ENCODE peak calls at places on chromosomes 3 and 15, in seven cellular contexts. One of them, this sample, is unnamed. For H3K4me1, the result is how much of the 10 kb centered on the place peaks cover.

GRCh38 chr15:69468241-69469121 is 15.9 kb downstream of the RPLP1 start:
- DNase-seq in lower lobe of right lung: peak
- DNase-seq in HepG2: no peak
- DNase-seq in mammary epithelial cell: peak
- DNase-seq in adipocyte: no peak
- DNase-seq in lung: peak
- DNase-seq in mesendoderm: peak
- DNase-seq in this sample: peak

GRCh38 chr15:57769266-57769665 is 62.8 kb downstream of the POLR2M start:
- DNase-seq in lower lobe of right lung: no peak
- DNase-seq in HepG2: no peak
- DNase-seq in mammary epithelial cell: no peak
- DNase-seq in adipocyte: peak
- DNase-seq in lung: no peak
- DNase-seq in mesendoderm: no peak
- DNase-seq in this sample: no peak

GRCh38 chr15:64634576-64635485 is 140.6 kb downstream of the RBPMS2 start:
- DNase-seq in lower lobe of right lung: no peak
- DNase-seq in HepG2: peak
- DNase-seq in mammary epithelial cell: no peak
- DNase-seq in adipocyte: no peak
- DNase-seq in lung: no peak
- DNase-seq in mesendoderm: peak
- DNase-seq in this sample: no peak

GRCh38 chr3:176920806-176921205 is 276.5 kb downstream of the TBL1XR1 start:
- DNase-seq in lower lobe of right lung: no peak
- DNase-seq in HepG2: peak
- DNase-seq in mammary epithelial cell: no peak
- DNase-seq in adipocyte: no peak
- DNase-seq in lung: no peak
- DNase-seq in mesendoderm: no peak
- DNase-seq in this sample: no peak

GRCh38 chr3:195895078-195895899 is 13.1 kb downstream of the TNK2 start:
- DNase-seq in lower lobe of right lung: peak
- DNase-seq in HepG2: peak
- DNase-seq in mammary epithelial cell: peak
- DNase-seq in adipocyte: peak
- DNase-seq in lung: no peak
- DNase-seq in mesendoderm: peak
- DNase-seq in this sample: peak

GRCh38 chr3:81339040-81339845 is 422.2 kb downstream of the GBE1 start:
- DNase-seq in lower lobe of right lung: no peak
- DNase-seq in HepG2: peak
- DNase-seq in mammary epithelial cell: peak
- DNase-seq in adipocyte: peak
- DNase-seq in lung: no peak
- DNase-seq in mesendoderm: peak
- DNase-seq in this sample: peak

GRCh38 chr15:100601158-100601557 is 826 bp downstream of the LINS1 start:
- DNase-seq in lower lobe of right lung: peak
- DNase-seq in HepG2: no peak
- DNase-seq in mammary epithelial cell: peak
- DNase-seq in adipocyte: peak
- DNase-seq in lung: no peak
- DNase-seq in mesendoderm: peak
- DNase-seq in this sample: peak

GRCh38 chr3:9180764-9181117 is 68.7 kb downstream of the SRGAP3 start:
- DNase-seq in lower lobe of right lung: no peak
- DNase-seq in HepG2: no peak
- DNase-seq in mammary epithelial cell: no peak
- DNase-seq in adipocyte: no peak
- DNase-seq in lung: no peak
- DNase-seq in mesendoderm: no peak
- DNase-seq in this sample: no peak

GRCh38 chr3:179672918-179673317 is 20.1 kb downstream of the USP13 start:
- DNase-seq in lower lobe of right lung: no peak
- DNase-seq in HepG2: no peak
- DNase-seq in mammary epithelial cell: peak
- DNase-seq in adipocyte: no peak
- DNase-seq in lung: no peak
- DNase-seq in mesendoderm: no peak
- DNase-seq in this sample: peak

GRCh38 chr3:186985713-186986364 is 55.5 kb downstream of the ST6GAL1 start:
- DNase-seq in lower lobe of right lung: no peak
- DNase-seq in HepG2: no peak
- DNase-seq in mammary epithelial cell: no peak
- DNase-seq in adipocyte: no peak
- DNase-seq in lung: no peak
- DNase-seq in mesendoderm: no peak
- DNase-seq in this sample: no peak

GRCh38 chr3:186986811-186987210 is 56.5 kb downstream of the ST6GAL1 start:
- DNase-seq in lower lobe of right lung: no peak
- DNase-seq in HepG2: no peak
- DNase-seq in mammary epithelial cell: no peak
- DNase-seq in adipocyte: no peak
- DNase-seq in lung: no peak
- DNase-seq in mesendoderm: no peak
- DNase-seq in this sample: no peak

GRCh38 chr3:186984064-186984463 is 53.7 kb downstream of the ST6GAL1 start:
- DNase-seq in lower lobe of right lung: no peak
- DNase-seq in HepG2: no peak
- DNase-seq in mammary epithelial cell: no peak
- DNase-seq in adipocyte: no peak
- DNase-seq in lung: no peak
- DNase-seq in mesendoderm: no peak
- DNase-seq in this sample: no peak

GRCh38 chr3:186988806-186989205 is 58.5 kb downstream of the ST6GAL1 start:
- DNase-seq in lower lobe of right lung: no peak
- DNase-seq in HepG2: no peak
- DNase-seq in mammary epithelial cell: no peak
- DNase-seq in adipocyte: no peak
- DNase-seq in lung: no peak
- DNase-seq in mesendoderm: no peak
- DNase-seq in this sample: no peak

GRCh38 chr3:186986406-186986805 is 56.1 kb downstream of the ST6GAL1 start:
- DNase-seq in lower lobe of right lung: no peak
- DNase-seq in HepG2: no peak
- DNase-seq in mammary epithelial cell: no peak
- DNase-seq in adipocyte: no peak
- DNase-seq in lung: no peak
- DNase-seq in mesendoderm: no peak
- DNase-seq in this sample: no peak
- H3K4me1 ChIP-seq in lower lobe of right lung: under half
- H3K4me1 ChIP-seq in HepG2: under half
- H3K4me1 ChIP-seq in mammary epithelial cell: under half
- H3K4me1 ChIP-seq in adipocyte: under half
- H3K4me1 ChIP-seq in lung: under half
- H3K4me1 ChIP-seq in mesendoderm: under half
- H3K4me1 ChIP-seq in this sample: under half

GRCh38 chr3:185813205-185813604 is 11.6 kb downstream of the IGF2BP2 start:
- DNase-seq in lower lobe of right lung: no peak
- DNase-seq in HepG2: no peak
- DNase-seq in mammary epithelial cell: no peak
- DNase-seq in adipocyte: peak
- DNase-seq in lung: no peak
- DNase-seq in mesendoderm: no peak
- DNase-seq in this sample: no peak
- H3K4me1 ChIP-seq in lower lobe of right lung: under half
- H3K4me1 ChIP-seq in HepG2: half or more
- H3K4me1 ChIP-seq in mammary epithelial cell: under half
- H3K4me1 ChIP-seq in adipocyte: under half
- H3K4me1 ChIP-seq in lung: under half
- H3K4me1 ChIP-seq in mesendoderm: under half
- H3K4me1 ChIP-seq in this sample: half or more

GRCh38 chr15:85539491-85539890 is 159.1 kb downstream of the AKAP13 start:
- DNase-seq in lower lobe of right lung: no peak
- DNase-seq in HepG2: no peak
- DNase-seq in mammary epithelial cell: no peak
- DNase-seq in adipocyte: no peak
- DNase-seq in lung: no peak
- DNase-seq in mesendoderm: no peak
- DNase-seq in this sample: no peak
- H3K4me1 ChIP-seq in lower lobe of right lung: half or more
- H3K4me1 ChIP-seq in HepG2: under half
- H3K4me1 ChIP-seq in mammary epithelial cell: under half
- H3K4me1 ChIP-seq in adipocyte: under half
- H3K4me1 ChIP-seq in lung: under half
- H3K4me1 ChIP-seq in mesendoderm: under half
- H3K4me1 ChIP-seq in this sample: under half

GRCh38 chr15:90564109-90564508 is 34.4 kb downstream of the CRTC3 start:
- DNase-seq in lower lobe of right lung: no peak
- DNase-seq in HepG2: no peak
- DNase-seq in mammary epithelial cell: no peak
- DNase-seq in adipocyte: no peak
- DNase-seq in lung: no peak
- DNase-seq in mesendoderm: no peak
- DNase-seq in this sample: no peak
- H3K4me1 ChIP-seq in lower lobe of right lung: half or more
- H3K4me1 ChIP-seq in HepG2: under half
- H3K4me1 ChIP-seq in mammary epithelial cell: under half
- H3K4me1 ChIP-seq in adipocyte: under half
- H3K4me1 ChIP-seq in lung: under half
- H3K4me1 ChIP-seq in mesendoderm: under half
- H3K4me1 ChIP-seq in this sample: under half

GRCh38 chr15:66477011-66477410 is 20.6 kb downstream of the SNAPC5 start:
- DNase-seq in lower lobe of right lung: no peak
- DNase-seq in HepG2: no peak
- DNase-seq in mammary epithelial cell: no peak
- DNase-seq in adipocyte: no peak
- DNase-seq in lung: no peak
- DNase-seq in mesendoderm: no peak
- DNase-seq in this sample: no peak
- H3K4me1 ChIP-seq in lower lobe of right lung: under half
- H3K4me1 ChIP-seq in HepG2: under half
- H3K4me1 ChIP-seq in mammary epithelial cell: under half
- H3K4me1 ChIP-seq in adipocyte: under half
- H3K4me1 ChIP-seq in lung: under half
- H3K4me1 ChIP-seq in mesendoderm: under half
- H3K4me1 ChIP-seq in this sample: under half

This sample was measured in foreskin keratinocyte.